ENCODE peak calls at places on chromosomes 1 and 21, in nine cellular contexts. S, I, D, L, G, Y, T, W and Q are unnamed samples.

GRCh38 chr1:164583835-164584539 is 25.0 kb downstream of the PBX1 start:
- DNase-seq in I (no peak), S (no peak), G (no peak), T (no peak), D (no peak), Y (no peak), L (no peak), W (no peak), Q (no peak)

GRCh38 chr21:32457360-32457840 is 44.9 kb downstream of the EVA1C start:
- DNase-seq in S (no peak), I (peak), T (peak), G (no peak), W (no peak), Y (no peak), L (peak), D (peak), Q (no peak)

GRCh38 chr1:172680733-172681275 is 21.9 kb downstream of the FASLG start:
- DNase-seq in S (no peak), G (no peak), T (no peak), Y (no peak), D (no peak), I (no peak), L (no peak), W (no peak), Q (peak)

GRCh38 chr1:45512641-45513054 is 9.0 kb downstream of the PRDX1 start:
- DNase-seq in Y (peak), I (peak), G (no peak), L (peak), W (peak), S (no peak), T (no peak), D (peak), Q (peak)

GRCh38 chr1:244246334-244246733 is 195.3 kb downstream of the ZBTB18 start:
- DNase-seq in L (no peak), S (no peak), T (no peak), G (no peak), I (no peak), W (no peak), D (no peak), Y (no peak), Q (no peak)

GRCh38 chr1:64878931-64879710 is 87.2 kb downstream of the JAK1 start:
- DNase-seq in W (no peak), S (no peak), I (peak), L (no peak), D (no peak), T (no peak), G (no peak), Y (no peak), Q (no peak)

GRCh38 chr1:196142111-196142510 is 466.1 kb downstream of the KCNT2 start:
- DNase-seq in I (no peak), S (no peak), G (no peak), W (no peak), D (no peak), T (no peak), L (no peak), Y (no peak), Q (peak)

GRCh38 chr1:11908139-11909021 is 17.8 kb downstream of the KIAA2013 start:
- DNase-seq in I (peak), S (peak), D (peak), W (peak), Y (peak), T (peak), G (peak), L (peak), Q (peak)

GRCh38 chr21:22076471-22076870 is 1078.3 kb downstream of the NCAM2 start:
- DNase-seq in D (no peak), I (no peak), T (no peak), W (no peak), G (no peak), Y (no peak), L (no peak), S (no peak), Q (no peak)

GRCh38 chr1:7539772-7540175 is 231.3 kb upstream of the VAMP3 start:
- DNase-seq in Y (peak), I (peak), G (no peak), L (no peak), W (no peak), T (no peak), S (no peak), D (peak), Q (peak)

GRCh38 chr1:41341365-41341683 is 19.9 kb upstream of the FOXO6 start:
- DNase-seq in T (no peak), S (no peak), W (no peak), D (peak), L (no peak), I (no peak), G (no peak), Y (no peak), Q (no peak)

GRCh38 chr1:19083081-19083480 is 126.6 kb upstream of the IFFO2 start:
- DNase-seq in D (no peak), T (no peak), W (no peak), S (no peak), L (no peak), I (peak), G (no peak), Y (no peak), Q (no peak)

GRCh38 chr1:73781257-73781656 is 416.7 kb downstream of the LRRIQ3 start:
- DNase-seq in T (no peak), Y (no peak), I (no peak), D (no peak), S (no peak), G (no peak), L (no peak), W (no peak), Q (no peak)

GRCh38 chr1:70295737-70296136 is 58.8 kb downstream of the ANKRD13C start:
- DNase-seq in D (no peak), Y (no peak), L (no peak), I (no peak), T (no peak), W (no peak), G (no peak), S (no peak), Q (no peak)

GRCh38 chr1:168321945-168322344 is 41.3 kb downstream of the TBX19 start:
- DNase-seq in W (no peak), L (no peak), S (no peak), T (no peak), G (no peak), D (no peak), Y (peak), I (peak), Q (peak)

GRCh38 chr1:160129046-160129445 is 13.5 kb downstream of the ATP1A2 start:
- DNase-seq in T (no peak), G (no peak), D (no peak), W (no peak), L (no peak), S (no peak), I (peak), Y (no peak), Q (no peak)

GRCh38 chr1:109218516-109218915 is 4.8 kb downstream of the SARS1 start:
- DNase-seq in D (no peak), Y (no peak), W (no peak), I (no peak), T (no peak), L (no peak), S (no peak), G (no peak), Q (no peak)

GRCh38 chr1:85224734-85225623 is 24.2 kb upstream of the SYDE2 start:
- DNase-seq in T (peak), S (no peak), L (no peak), W (no peak), I (peak), G (no peak), D (peak), Y (no peak), Q (peak)

GRCh38 chr1:118504867-118505266 is 319.8 kb upstream of the SPAG17 start:
- DNase-seq in Y (no peak), I (no peak), D (peak), G (no peak), L (no peak), T (no peak), W (no peak), S (no peak), Q (no peak)